ENCODE peak calls at places on chromosomes 16 and 17, in ten cellular contexts. R, M, G, C, B, T, N, I, D and W are unnamed samples.
A peak's percentile ranks its signal among the peaks of the same experiment; 100 is the strongest.

GRCh38 chr16:79381552-79382042 is 218.9 kb downstream of the MAF start:
- DNase-seq in B (no peak), T (peak; percentile 2), M (no peak), C (no peak), N (no peak), R (no peak), G (no peak), D (no peak), I (no peak), W (peak; percentile 33)

GRCh38 chr16:8120001-8120400 is 470.3 kb downstream of the TMEM114 start:
- DNase-seq in I (no peak), T (no peak), R (no peak), B (no peak), C (no peak), D (no peak), G (no peak), M (no peak), N (no peak), W (no peak)

GRCh38 chr16:3983081-3983520 is 102.6 kb upstream of the CREBBP start:
- DNase-seq in C (peak; percentile 85), R (peak; percentile 39), I (peak; percentile 19), D (peak; percentile 79), B (no peak), M (peak; percentile 74), N (peak; percentile 75), G (no peak), T (no peak), W (peak; percentile 77)

GRCh38 chr17:62140376-62140775 is 75.3 kb upstream of the MED13 start:
- DNase-seq in D (no peak), M (no peak), B (no peak), G (no peak), T (no peak), C (no peak), I (no peak), R (no peak), N (no peak), W (no peak)

GRCh38 chr16:19088341-19088916 is 21.0 kb downstream of the COQ7 start:
- DNase-seq in T (no peak), N (no peak), R (no peak), G (no peak), D (no peak), C (no peak), M (no peak), I (no peak), B (no peak), W (peak; percentile 27)

GRCh38 chr16:86732621-86733297 is 154.4 kb downstream of the FOXL1 start:
- DNase-seq in C (no peak), I (peak; percentile 83), N (no peak), M (peak; percentile 40), R (peak; percentile 36), D (no peak), G (no peak), B (no peak), T (no peak), W (no peak)

GRCh38 chr17:47698749-47699535 is 5.0 kb downstream of the TBKBP1 start:
- DNase-seq in G (peak; percentile 79), T (peak; percentile 45), D (peak; percentile 71), C (peak; percentile 72), N (peak; percentile 70), B (peak; percentile 66), M (peak; percentile 61), R (peak; percentile 66), I (peak; percentile 81), W (peak; percentile 55)

GRCh38 chr16:66382966-66383299 is 16.4 kb downstream of the CDH5 start:
- DNase-seq in G (no peak), D (no peak), N (no peak), T (no peak), M (peak; percentile 77), I (peak; percentile 79), C (no peak), B (no peak), R (no peak), W (no peak)

GRCh38 chr16:21697032-21697431 is 33.3 kb downstream of the OTOA start:
- DNase-seq in B (no peak), M (no peak), T (no peak), N (no peak), R (no peak), I (no peak), C (no peak), D (no peak), G (no peak), W (no peak)

GRCh38 chr16:62805221-62805857 is 769.1 kb upstream of the CDH8 start:
- DNase-seq in R (no peak), D (no peak), C (no peak), T (no peak), N (no peak), B (no peak), I (no peak), G (no peak), M (no peak), W (no peak)

GRCh38 chr16:23061669-23062068 is 87.6 kb downstream of the USP31 start:
- DNase-seq in B (no peak), G (no peak), D (no peak), T (peak; percentile 9), I (no peak), R (no peak), C (no peak), N (no peak), M (no peak), W (no peak)

GRCh38 chr16:69382421-69382820 is 3.4 kb downstream of the TERF2 start:
- DNase-seq in M (peak; percentile 31), D (no peak), R (no peak), G (no peak), B (no peak), C (no peak), T (no peak), I (no peak), N (no peak), W (no peak)

GRCh38 chr17:7673239-7673638 is 14.1 kb downstream of the TP53 start:
- DNase-seq in R (no peak), N (no peak), T (peak; percentile 39), G (no peak), M (peak; percentile 17), D (no peak), C (peak; percentile 63), B (peak; percentile 29), I (peak; percentile 59), W (no peak)

GRCh38 chr17:76968707-76969597 is 100.7 kb downstream of the MGAT5B start:
- DNase-seq in T (no peak), C (peak; percentile 34), G (peak; percentile 23), M (peak; percentile 15), N (peak; percentile 40), D (peak; percentile 31), I (peak; percentile 74), B (peak; percentile 100), R (no peak), W (no peak)

GRCh38 chr16:29737713-29738112 is 8.1 kb downstream of the C16orf54 start:
- DNase-seq in C (no peak), B (no peak), G (no peak), R (no peak), T (no peak), D (no peak), M (no peak), N (no peak), I (no peak), W (no peak)

GRCh38 chr17:81040791-81041337 is 5.9 kb downstream of the BAIAP2 start:
- DNase-seq in G (no peak), N (no peak), D (no peak), M (no peak), C (no peak), T (peak; percentile 28), I (peak; percentile 65), B (peak; percentile 52), R (no peak), W (no peak)

GRCh38 chr17:66562119-66562518 is 259.7 kb downstream of the PRKCA start:
- DNase-seq in D (no peak), M (no peak), C (no peak), B (no peak), G (no peak), N (no peak), T (no peak), I (no peak), R (no peak), W (no peak)

GRCh38 chr16:85027968-85028637 is 508 bp downstream of the KIAA0513 start:
- DNase-seq in M (no peak), D (no peak), I (no peak), N (no peak), R (no peak), T (no peak), B (peak; percentile 15), G (no peak), C (peak; percentile 48), W (no peak)

GRCh38 chr17:42422958-42423712 is at the start of gene CAVIN1:
- DNase-seq in R (peak; percentile 83), D (peak; percentile 100), I (peak; percentile 98), G (no peak), M (peak; percentile 99), B (no peak), T (no peak), C (peak; percentile 85), N (peak; percentile 90), W (peak; percentile 92)

GRCh38 chr16:77840623-77841274 is 52.4 kb downstream of the VAT1L start:
- DNase-seq in T (peak; percentile 5), G (no peak), I (no peak), R (no peak), C (no peak), N (no peak), B (no peak), D (no peak), M (no peak), W (no peak)

GRCh38 chr17:39951924-39952664 is 10.7 kb upstream of the GSDMA start:
- DNase-seq in R (no peak), C (no peak), T (no peak), B (no peak), M (no peak), G (no peak), I (no peak), D (peak; percentile 50), N (no peak), W (no peak)

GRCh38 chr16:75578725-75579124 is 12.5 kb downstream of the GABARAPL2 start:
- DNase-seq in N (no peak), M (no peak), I (no peak), R (no peak), D (no peak), T (no peak), G (no peak), B (no peak), C (no peak), W (no peak)

GRCh38 chr17:8387914-8388651 is 5.1 kb upstream of the RPL26 start:
- DNase-seq in T (no peak), I (no peak), G (no peak), C (no peak), B (no peak), M (no peak), R (no peak), N (no peak), D (no peak), W (no peak)

GRCh38 chr16:81634380-81635121 is 144.5 kb upstream of the PLCG2 start:
- DNase-seq in M (peak; percentile 37), N (no peak), B (no peak), R (no peak), C (no peak), I (peak; percentile 60), T (no peak), G (no peak), D (no peak), W (no peak)

GRCh38 chr17:2580156-2580555 is 13.3 kb upstream of the PAFAH1B1 start:
- DNase-seq in R (no peak), N (no peak), D (no peak), T (no peak), I (no peak), G (no peak), C (no peak), M (no peak), B (no peak), W (no peak)

GRCh38 chr17:76735006-76735405 is 2.1 kb downstream of the SRSF2 start:
- DNase-seq in B (peak; percentile 78), C (no peak), D (no peak), M (peak; percentile 47), T (peak; percentile 35), R (no peak), I (peak; percentile 44), N (no peak), G (no peak), W (no peak)

GRCh38 chr17:48055531-48056245 is 7.5 kb downstream of the NFE2L1 start:
- DNase-seq in G (no peak), T (peak; percentile 36), I (peak; percentile 36), R (no peak), N (no peak), M (peak; percentile 90), B (peak; percentile 83), C (no peak), D (no peak), W (no peak)

GRCh38 chr16:31221357-31222160 is 4.6 kb upstream of the PYDC1 start:
- DNase-seq in C (no peak), G (no peak), I (no peak), R (no peak), N (no peak), M (no peak), D (no peak), T (no peak), B (no peak), W (no peak)